ENCODE peak calls at places on chromosomes 11 and 22, in five cellular contexts. One of them, this sample, is unnamed.

GRCh38 chr22:49553076-49553475 is 274.6 kb downstream of the BRD1 start:
- DNase-seq in tibial artery: no peak
- DNase-seq in dorsolateral prefrontal cortex: peak; percentile 31
- DNase-seq in foreskin fibroblast: no peak
- DNase-seq in adrenal gland: no peak
- DNase-seq in this sample: no peak

GRCh38 chr11:111934301-111934700 is 2.8 kb upstream of the DIXDC1 start:
- DNase-seq in foreskin fibroblast: no peak
- DNase-seq in tibial artery: no peak
- DNase-seq in adrenal gland: peak; percentile 5
- DNase-seq in dorsolateral prefrontal cortex: no peak
- DNase-seq in this sample: no peak

GRCh38 chr11:72561856-72562255 is 112.4 kb downstream of the PDE2A start:
- DNase-seq in tibial artery: no peak
- DNase-seq in foreskin fibroblast: no peak
- DNase-seq in adrenal gland: no peak
- DNase-seq in dorsolateral prefrontal cortex: no peak
- DNase-seq in this sample: no peak

GRCh38 chr22:36201630-36202312 is at the start of gene APOL4:
- DNase-seq in adrenal gland: peak; percentile 59
- DNase-seq in foreskin fibroblast: peak; percentile 51
- DNase-seq in dorsolateral prefrontal cortex: no peak
- DNase-seq in tibial artery: peak; percentile 66
- DNase-seq in this sample: peak; percentile 18

GRCh38 chr22:46387748-46388147 is 52.2 kb downstream of the TRMU start:
- DNase-seq in tibial artery: no peak
- DNase-seq in dorsolateral prefrontal cortex: no peak
- DNase-seq in foreskin fibroblast: no peak
- DNase-seq in adrenal gland: no peak
- DNase-seq in this sample: no peak

GRCh38 chr11:102730036-102730815 is 5.5 kb upstream of the MMP8 start:
- DNase-seq in tibial artery: no peak
- DNase-seq in foreskin fibroblast: peak; percentile 69
- DNase-seq in dorsolateral prefrontal cortex: no peak
- DNase-seq in adrenal gland: no peak
- DNase-seq in this sample: no peak

GRCh38 chr11:44861829-44862545 is 88.7 kb downstream of the TP53I11 start:
- DNase-seq in adrenal gland: peak; percentile 86
- DNase-seq in tibial artery: peak; percentile 86
- DNase-seq in foreskin fibroblast: peak; percentile 98
- DNase-seq in dorsolateral prefrontal cortex: no peak
- DNase-seq in this sample: peak; percentile 98

GRCh38 chr11:65488273-65489058 is 10.4 kb upstream of the MALAT1 start:
- DNase-seq in adrenal gland: peak; percentile 91
- DNase-seq in tibial artery: peak; percentile 63
- DNase-seq in foreskin fibroblast: peak; percentile 83
- DNase-seq in dorsolateral prefrontal cortex: peak; percentile 58
- DNase-seq in this sample: no peak

GRCh38 chr11:17014321-17014773 is at the start of gene PLEKHA7:
- DNase-seq in adrenal gland: no peak
- DNase-seq in foreskin fibroblast: no peak
- DNase-seq in tibial artery: no peak
- DNase-seq in dorsolateral prefrontal cortex: no peak
- DNase-seq in this sample: no peak

GRCh38 chr11:4881860-4882500 is at the start of gene OR51T1:
- DNase-seq in adrenal gland: no peak
- DNase-seq in foreskin fibroblast: peak; percentile 31
- DNase-seq in tibial artery: no peak
- DNase-seq in dorsolateral prefrontal cortex: no peak
- DNase-seq in this sample: peak; percentile 56

GRCh38 chr22:20957691-20958440 is 9.2 kb upstream of the AIFM3 start:
- DNase-seq in dorsolateral prefrontal cortex: no peak
- DNase-seq in adrenal gland: no peak
- DNase-seq in tibial artery: no peak
- DNase-seq in foreskin fibroblast: peak; percentile 74
- DNase-seq in this sample: no peak

GRCh38 chr22:43409046-43409445 is 2.8 kb upstream of the MPPED1 start:
- DNase-seq in dorsolateral prefrontal cortex: no peak
- DNase-seq in foreskin fibroblast: no peak
- DNase-seq in adrenal gland: no peak
- DNase-seq in tibial artery: no peak
- DNase-seq in this sample: no peak

GRCh38 chr11:95365346-95365745 is 134.3 kb upstream of the SESN3 start:
- DNase-seq in adrenal gland: no peak
- DNase-seq in foreskin fibroblast: no peak
- DNase-seq in tibial artery: no peak
- DNase-seq in dorsolateral prefrontal cortex: no peak
- DNase-seq in this sample: no peak
- H3K4me3 ChIP-seq in adrenal gland: no peak overlapping the region
- H3K4me3 ChIP-seq in foreskin fibroblast: no peak overlapping the region
- H3K4me3 ChIP-seq in tibial artery: no peak overlapping the region
- H3K4me3 ChIP-seq in dorsolateral prefrontal cortex: no peak overlapping the region
- H3K4me3 ChIP-seq in this sample: no peak overlapping the region

GRCh38 chr22:28935713-28936112 is 52.3 kb downstream of the ZNRF3 start:
- DNase-seq in tibial artery: no peak
- DNase-seq in dorsolateral prefrontal cortex: no peak
- DNase-seq in adrenal gland: no peak
- DNase-seq in foreskin fibroblast: no peak
- DNase-seq in this sample: no peak
- TF ChIP-seq CTCF in tibial artery: no peak
- TF ChIP-seq CTCF in dorsolateral prefrontal cortex: no peak
- TF ChIP-seq CTCF in adrenal gland: peak; percentile 10
- TF ChIP-seq CTCF in foreskin fibroblast: peak; percentile 8
- TF ChIP-seq CTCF in this sample: peak; percentile 39

DNA sequence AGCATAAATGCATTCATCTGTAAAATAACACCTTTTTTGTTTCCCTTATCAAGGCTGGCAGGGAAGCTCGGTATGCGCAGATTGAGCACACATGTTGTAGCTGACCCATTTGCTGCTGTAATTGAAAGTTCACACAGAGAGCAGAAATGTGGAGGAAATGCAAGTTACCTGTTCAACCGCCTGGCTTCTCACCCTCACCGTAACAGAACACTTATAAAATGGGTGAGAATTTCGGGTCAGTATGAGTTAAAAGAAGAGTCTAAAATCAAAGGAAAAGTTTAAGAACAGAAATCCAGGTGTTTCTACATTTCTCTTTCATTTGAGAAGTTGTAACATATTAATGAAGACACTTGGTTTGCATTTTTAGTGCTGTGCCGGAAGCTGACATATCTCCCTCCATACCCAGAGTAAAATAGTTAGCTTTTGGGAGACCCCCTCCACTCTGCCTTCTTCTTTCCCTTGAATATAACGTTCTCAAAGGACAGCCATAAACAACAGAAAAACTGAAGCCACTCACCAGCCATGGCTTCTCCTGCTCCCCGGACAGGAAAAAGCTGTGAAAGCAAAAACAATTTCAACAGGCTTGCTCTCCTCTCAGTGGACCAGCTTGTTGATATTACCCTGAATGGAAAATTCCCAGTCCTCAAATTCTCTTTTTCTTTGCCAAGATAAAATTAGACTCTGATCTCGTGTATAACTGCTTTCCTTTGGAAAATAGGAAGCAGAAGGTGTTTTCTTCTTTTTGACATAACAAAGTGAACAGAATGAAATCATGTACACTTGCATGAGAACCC is at the start of gene CASP12:
- DNase-seq in dorsolateral prefrontal cortex: no peak
- DNase-seq in tibial artery: no peak
- DNase-seq in adrenal gland: no peak
- DNase-seq in foreskin fibroblast: peak; percentile 23
- DNase-seq in this sample: no peak
- H3K4me3 ChIP-seq in dorsolateral prefrontal cortex: peak within 1 kb of the TSS; percentile 18
- H3K4me3 ChIP-seq in tibial artery: peak within 1 kb of the TSS; percentile 50
- H3K4me3 ChIP-seq in adrenal gland: no peak within 1 kb of the TSS
- H3K4me3 ChIP-seq in foreskin fibroblast: peak within 1 kb of the TSS; percentile 0
- H3K4me3 ChIP-seq in this sample: no peak within 1 kb of the TSS

GRCh38 chr11:131392528-131393255 is 22.3 kb downstream of the NTM start:
- DNase-seq in dorsolateral prefrontal cortex: no peak
- DNase-seq in foreskin fibroblast: no peak
- DNase-seq in tibial artery: no peak
- DNase-seq in adrenal gland: no peak
- DNase-seq in this sample: no peak
- TF ChIP-seq CTCF in dorsolateral prefrontal cortex: peak; percentile 41
- TF ChIP-seq CTCF in foreskin fibroblast: no peak
- TF ChIP-seq CTCF in tibial artery: no peak
- TF ChIP-seq CTCF in adrenal gland: no peak
- TF ChIP-seq CTCF in this sample: peak; percentile 39

GRCh38 chr22:37564111-37564711 is 3.9 kb downstream of the CDC42EP1 start:
- DNase-seq in foreskin fibroblast: no peak
- DNase-seq in tibial artery: no peak
- DNase-seq in dorsolateral prefrontal cortex: no peak
- DNase-seq in adrenal gland: no peak
- DNase-seq in this sample: no peak

GRCh38 chr22:37560682-37561208 is 465 bp downstream of the CDC42EP1 start:
- DNase-seq in tibial artery: no peak
- DNase-seq in foreskin fibroblast: peak; percentile 84
- DNase-seq in adrenal gland: no peak
- DNase-seq in dorsolateral prefrontal cortex: no peak
- DNase-seq in this sample: no peak

GRCh38 chr22:37561209-37562048 is 1.1 kb downstream of the CDC42EP1 start:
- DNase-seq in tibial artery: peak; percentile 95
- DNase-seq in foreskin fibroblast: peak; percentile 97
- DNase-seq in adrenal gland: peak; percentile 96
- DNase-seq in dorsolateral prefrontal cortex: peak; percentile 87
- DNase-seq in this sample: peak; percentile 76

GRCh38 chr22:37563153-37564081 is 3.1 kb downstream of the CDC42EP1 start:
- DNase-seq in foreskin fibroblast: peak; percentile 97
- DNase-seq in dorsolateral prefrontal cortex: peak; percentile 82
- DNase-seq in adrenal gland: peak; percentile 94
- DNase-seq in tibial artery: peak; percentile 91
- DNase-seq in this sample: peak; percentile 83

DNA sequence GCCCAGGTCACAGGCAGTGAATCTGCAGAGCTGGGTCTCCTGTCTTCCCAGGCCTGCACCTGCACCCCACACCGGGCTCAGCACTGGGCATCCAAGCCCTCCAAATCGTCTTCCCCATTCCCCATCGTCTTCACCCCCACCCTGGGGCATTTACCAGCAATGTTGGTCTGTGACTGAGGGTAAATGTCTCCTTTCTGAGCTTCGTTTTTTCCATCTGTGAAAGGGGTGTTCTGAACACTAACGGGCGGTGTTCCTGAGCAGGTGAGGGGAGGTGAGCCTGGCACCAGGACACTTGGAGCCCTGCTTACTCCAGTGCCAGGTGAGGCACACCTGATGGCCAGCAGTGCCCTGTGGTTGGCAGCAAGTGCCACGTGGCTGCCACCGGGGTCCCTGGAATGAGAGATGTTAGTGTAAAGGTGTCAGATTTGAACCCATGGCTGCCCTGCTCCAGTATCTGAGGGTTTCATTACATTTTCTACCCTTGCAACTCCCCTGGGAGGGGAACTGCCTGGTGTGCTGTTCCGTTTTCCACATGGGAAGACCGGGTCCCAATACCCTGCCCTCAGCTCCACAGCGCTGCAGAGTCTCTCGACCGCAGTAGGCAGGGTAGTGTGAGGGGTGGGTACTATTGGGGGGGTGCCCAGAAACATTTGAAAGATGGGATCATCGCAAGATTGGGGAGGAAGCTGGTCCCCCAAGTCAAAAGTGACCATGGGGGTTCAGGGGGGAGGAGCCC is 1.9 kb downstream of the CDC42EP1 start:
- DNase-seq in foreskin fibroblast: no peak
- DNase-seq in tibial artery: no peak
- DNase-seq in dorsolateral prefrontal cortex: no peak
- DNase-seq in adrenal gland: no peak
- DNase-seq in this sample: no peak
- H3K4me3 ChIP-seq in foreskin fibroblast: peak overlapping the region; percentile 84
- H3K4me3 ChIP-seq in tibial artery: peak overlapping the region; percentile 93
- H3K4me3 ChIP-seq in dorsolateral prefrontal cortex: peak overlapping the region; percentile 77
- H3K4me3 ChIP-seq in adrenal gland: no peak overlapping the region
- H3K4me3 ChIP-seq in this sample: peak overlapping the region; percentile 90